ENCODE peak calls at places on chromosomes 1 and 21, in six cellular contexts. Z, O, R, L, M and C are unnamed samples.

GRCh38 chr21:45718413-45718812 is 74.9 kb downstream of the PCBP3 start:
- DNase-seq in Z (no peak), O (no peak), R (no peak), L (no peak), M (no peak), C (no peak)

GRCh38 chr1:99115231-99115630 is 110.6 kb upstream of the PLPPR5 start:
- DNase-seq in Z (no peak), O (no peak), R (no peak), L (no peak), M (no peak), C (no peak)

GRCh38 chr1:209633335-209633997 is 18.8 kb downstream of the LAMB3 start:
- DNase-seq in Z (no peak), O (peak; percentile 57), R (no peak), L (no peak), M (no peak), C (no peak)

GRCh38 chr1:109906160-109906838 is 4.3 kb upstream of the CSF1 start:
- DNase-seq in Z (no peak), O (no peak), R (no peak), L (no peak), M (no peak), C (peak; percentile 17)

GRCh38 chr1:84339503-84339902 is 38.0 kb downstream of the SAMD13 start:
- DNase-seq in Z (no peak), O (peak; percentile 68), R (no peak), L (no peak), M (no peak), C (no peak)

GRCh38 chr1:110337704-110338199 is 1.4 kb upstream of the RBM15 start:
- DNase-seq in Z (peak; percentile 56), O (no peak), R (peak; percentile 38), L (no peak), M (no peak), C (no peak)

GRCh38 chr1:21291964-21292363 is 1.7 kb upstream of the ECE1 start:
- DNase-seq in Z (no peak), O (no peak), R (no peak), L (no peak), M (no peak), C (no peak)

GRCh38 chr21:38806153-38806941 is 618 bp downstream of the ETS2 start:
- DNase-seq in Z (no peak), O (no peak), R (peak; percentile 49), L (no peak), M (no peak), C (peak; percentile 34)

GRCh38 chr1:2583871-2584341 is 2.7 kb upstream of the PRXL2B start:
- DNase-seq in Z (peak; percentile 64), O (peak; percentile 11), R (no peak), L (no peak), M (no peak), C (no peak)

GRCh38 chr21:15682182-15682895 is 47.4 kb upstream of the USP25 start:
- DNase-seq in Z (no peak), O (peak; percentile 76), R (no peak), L (no peak), M (peak; percentile 60), C (no peak)

GRCh38 chr1:192521734-192522133 is 53.8 kb upstream of the RGS1 start:
- DNase-seq in Z (no peak), O (no peak), R (no peak), L (no peak), M (no peak), C (no peak)

GRCh38 chr1:102586022-102586421 is 522.3 kb downstream of the COL11A1 start:
- DNase-seq in Z (no peak), O (no peak), R (no peak), L (no peak), M (no peak), C (no peak)

GRCh38 chr1:75630998-75631397 is 20.1 kb upstream of the SLC44A5 start:
- DNase-seq in Z (no peak), O (no peak), R (no peak), L (no peak), M (no peak), C (no peak)

GRCh38 chr1:110255388-110255787 is 45.3 kb downstream of the KCNC4 start:
- DNase-seq in Z (peak; percentile 73), O (no peak), R (peak; percentile 37), L (no peak), M (no peak), C (no peak)

GRCh38 chr1:29677028-29678024 is 441.0 kb downstream of the PTPRU start:
- DNase-seq in Z (peak; percentile 6), O (no peak), R (no peak), L (no peak), M (no peak), C (no peak)

GRCh38 chr1:29674625-29675326 is 438.5 kb downstream of the PTPRU start:
- DNase-seq in Z (peak; percentile 12), O (no peak), R (no peak), L (no peak), M (no peak), C (no peak)

GRCh38 chr1:29673669-29674624 is 437.6 kb downstream of the PTPRU start:
- DNase-seq in Z (peak; percentile 19), O (no peak), R (no peak), L (no peak), M (no peak), C (no peak)

GRCh38 chr1:29675481-29676263 is 439.4 kb downstream of the PTPRU start:
- DNase-seq in Z (peak; percentile 22), O (no peak), R (no peak), L (no peak), M (no peak), C (no peak)

GRCh38 chr1:29676496-29676895 is 440.2 kb downstream of the PTPRU start:
- DNase-seq in Z (no peak), O (no peak), R (no peak), L (no peak), M (no peak), C (no peak)
- H3K14ac ChIP-seq in Z (no peak overlapping the region), O (no peak overlapping the region), R (no peak overlapping the region), L (no peak overlapping the region), M (no peak overlapping the region), C (no peak overlapping the region)

DNA sequence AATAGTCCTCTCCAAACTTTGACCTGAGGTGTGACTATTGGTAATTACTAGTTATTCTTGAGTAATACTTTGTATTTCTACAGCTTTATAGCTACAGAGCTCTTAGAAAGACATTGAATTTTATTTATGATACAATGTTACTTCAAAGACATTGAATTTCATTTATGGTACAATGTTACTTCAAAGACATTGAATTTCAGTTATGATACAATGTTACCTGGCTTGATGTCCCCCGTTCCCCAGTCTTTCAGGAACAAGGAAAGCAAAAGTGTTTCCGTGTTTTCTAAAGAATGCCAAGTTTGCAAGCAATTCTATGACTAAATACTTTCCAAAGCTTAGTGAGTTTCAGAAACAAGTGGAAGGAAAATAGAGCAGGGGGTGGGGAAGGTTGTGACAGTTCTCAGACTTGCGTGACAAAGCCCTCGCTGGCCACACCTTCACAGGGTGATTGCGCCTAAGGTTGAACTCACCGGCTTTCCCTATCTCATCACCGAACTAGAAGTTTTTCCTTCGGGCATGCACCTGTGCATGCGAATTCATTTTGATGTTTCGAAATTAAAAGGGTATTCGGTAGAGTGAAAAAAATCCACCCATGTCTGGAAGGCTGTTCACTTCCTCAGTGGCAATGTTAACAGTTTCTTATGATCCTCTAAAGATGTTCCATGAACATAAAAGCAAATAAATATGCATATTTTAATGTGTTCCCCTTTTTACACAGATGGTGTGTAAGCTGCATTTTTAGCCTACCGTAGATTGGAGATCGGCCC is 909 bp upstream of the PAXBP1 start:
- DNase-seq in Z (no peak), O (peak; percentile 20), R (peak; percentile 17), L (no peak), M (peak; percentile 67), C (peak; percentile 71)
- H3K14ac ChIP-seq in Z (no peak overlapping the region), O (peak overlapping the region; percentile 60), R (no peak overlapping the region), L (no peak overlapping the region), M (no peak overlapping the region), C (no peak overlapping the region)

DNA sequence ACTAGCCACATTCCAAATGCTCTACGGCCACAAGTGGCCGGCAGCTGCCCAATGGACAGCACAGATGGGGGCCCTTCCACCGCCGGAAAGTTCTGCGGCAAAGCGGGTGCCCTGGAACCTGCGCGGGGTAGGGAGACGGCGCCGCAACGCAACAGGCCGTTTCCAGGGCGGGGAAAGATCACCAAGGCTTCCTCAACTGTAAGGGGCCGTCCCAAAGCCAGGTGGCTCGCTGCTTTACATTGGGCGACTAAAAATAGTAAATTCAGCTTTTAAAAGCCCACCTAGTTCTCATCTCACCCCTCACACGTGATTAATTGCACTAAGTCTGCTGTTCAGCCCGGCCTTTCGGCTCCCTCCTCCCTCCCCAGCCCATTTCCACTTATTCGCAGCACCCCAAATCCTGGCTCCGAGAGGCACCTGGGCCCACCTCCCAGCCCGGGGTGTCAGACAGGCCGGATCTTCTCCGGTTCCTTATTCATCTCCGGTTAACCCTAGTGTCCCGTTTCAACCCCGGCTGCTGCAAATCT is 643 bp downstream of the CFAP298 start:
- DNase-seq in Z (no peak), O (peak; percentile 18), R (no peak), L (no peak), M (peak; percentile 59), C (peak; percentile 31)
- H3K14ac ChIP-seq in Z (no peak overlapping the region), O (no peak overlapping the region), R (peak overlapping the region; percentile 97), L (no peak overlapping the region), M (no peak overlapping the region), C (peak overlapping the region; percentile 92)

DNA sequence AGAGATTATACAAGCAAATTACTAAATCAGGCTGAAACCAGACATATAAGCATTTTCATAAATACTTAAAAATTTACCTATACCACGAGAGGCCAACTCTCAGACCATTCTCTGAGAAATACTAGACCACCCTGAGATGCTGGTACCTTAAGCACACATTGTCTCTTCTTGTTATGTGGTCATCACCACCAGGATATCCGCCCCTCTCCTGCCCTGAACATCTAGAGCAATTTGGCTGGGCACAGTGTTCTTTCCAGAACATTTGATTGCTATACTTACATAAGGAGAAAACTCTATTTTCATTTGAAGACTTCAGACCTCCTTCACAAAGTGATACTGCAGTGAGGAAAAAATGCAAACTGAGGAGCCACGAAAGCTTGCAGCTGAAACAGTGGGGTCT is 36.2 kb upstream of the DUSP10 start:
- DNase-seq in Z (no peak), O (no peak), R (no peak), L (no peak), M (no peak), C (no peak)
- H3K14ac ChIP-seq in Z (no peak overlapping the region), O (no peak overlapping the region), R (no peak overlapping the region), L (no peak overlapping the region), M (no peak overlapping the region), C (no peak overlapping the region)

GRCh38 chr1:90605070-90605469 is 112.0 kb downstream of the BARHL2 start:
- DNase-seq in Z (no peak), O (no peak), R (no peak), L (no peak), M (no peak), C (no peak)
- H3K14ac ChIP-seq in Z (no peak overlapping the region), O (no peak overlapping the region), R (no peak overlapping the region), L (no peak overlapping the region), M (no peak overlapping the region), C (no peak overlapping the region)